ENCODE peak calls at places on chromosomes 5 and 9, in four cellular contexts. One of them, this sample, is unnamed.

GRCh38 chr9:132210472-132211145 is 48.8 kb downstream of the NTNG2 start:
- DNase-seq in A549: no peak
- DNase-seq in progenitor cell of endocrine pancreas: no peak
- DNase-seq in BJ: no peak
- DNase-seq in this sample: no peak

GRCh38 chr5:173743641-173744343 is 127.3 kb upstream of the BOD1 start:
- DNase-seq in A549: no peak
- DNase-seq in progenitor cell of endocrine pancreas: no peak
- DNase-seq in BJ: no peak
- DNase-seq in this sample: no peak

GRCh38 chr5:177306674-177307543 is 3.3 kb downstream of the PRELID1 start:
- DNase-seq in A549: no peak
- DNase-seq in progenitor cell of endocrine pancreas: no peak
- DNase-seq in BJ: no peak
- DNase-seq in this sample: no peak

GRCh38 chr5:159441441-159441840 is 111.2 kb upstream of the IL12B start:
- DNase-seq in A549: peak; percentile 58
- DNase-seq in progenitor cell of endocrine pancreas: no peak
- DNase-seq in BJ: no peak
- DNase-seq in this sample: no peak

GRCh38 chr9:124808246-124808956 is 31.5 kb downstream of the OLFML2A start:
- DNase-seq in A549: no peak
- DNase-seq in progenitor cell of endocrine pancreas: no peak
- DNase-seq in BJ: no peak
- DNase-seq in this sample: no peak

GRCh38 chr9:32839013-32839442 is 55.7 kb downstream of the TMEM215 start:
- DNase-seq in A549: peak; percentile 12
- DNase-seq in progenitor cell of endocrine pancreas: no peak
- DNase-seq in BJ: no peak
- DNase-seq in this sample: no peak

GRCh38 chr5:79686799-79687198 is 2.8 kb upstream of the CMYA5 start:
- DNase-seq in A549: no peak
- DNase-seq in progenitor cell of endocrine pancreas: no peak
- DNase-seq in BJ: no peak
- DNase-seq in this sample: no peak

GRCh38 chr9:16030513-16031185 is 477.8 kb downstream of the CCDC171 start:
- DNase-seq in A549: peak; percentile 25
- DNase-seq in progenitor cell of endocrine pancreas: no peak
- DNase-seq in BJ: peak; percentile 77
- DNase-seq in this sample: peak; percentile 91

GRCh38 chr5:134438641-134439621 is 27.2 kb upstream of the CDKN2AIPNL start:
- DNase-seq in A549: peak; percentile 47
- DNase-seq in progenitor cell of endocrine pancreas: no peak
- DNase-seq in BJ: peak; percentile 98
- DNase-seq in this sample: peak; percentile 63

GRCh38 chr9:21672762-21673161 is 129.7 kb upstream of the MTAP start:
- DNase-seq in A549: no peak
- DNase-seq in progenitor cell of endocrine pancreas: no peak
- DNase-seq in BJ: no peak
- DNase-seq in this sample: no peak

GRCh38 chr9:86500667-86501435 is 146.6 kb upstream of the TUT7 start:
- DNase-seq in A549: peak; percentile 13
- DNase-seq in progenitor cell of endocrine pancreas: no peak
- DNase-seq in BJ: peak; percentile 92
- DNase-seq in this sample: peak; percentile 84

GRCh38 chr5:52997424-52997823 is 8.3 kb downstream of the ITGA2 start:
- DNase-seq in A549: peak; percentile 53
- DNase-seq in progenitor cell of endocrine pancreas: no peak
- DNase-seq in BJ: no peak
- DNase-seq in this sample: no peak

GRCh38 chr5:171309526-171310333 is 682 bp downstream of the TLX3 start:
- DNase-seq in A549: peak; percentile 18
- DNase-seq in progenitor cell of endocrine pancreas: no peak
- DNase-seq in BJ: no peak
- DNase-seq in this sample: no peak

GRCh38 chr9:112203536-112203935 is 28.4 kb upstream of the SUSD1 start:
- DNase-seq in A549: no peak
- DNase-seq in progenitor cell of endocrine pancreas: no peak
- DNase-seq in BJ: peak; percentile 35
- DNase-seq in this sample: no peak

GRCh38 chr9:134972140-134972539 is 54.4 kb upstream of the FCN1 start:
- DNase-seq in A549: no peak
- DNase-seq in progenitor cell of endocrine pancreas: no peak
- DNase-seq in BJ: no peak
- DNase-seq in this sample: no peak

GRCh38 chr5:115394531-115394930 is 98.1 kb upstream of the CCDC112 start:
- DNase-seq in A549: no peak
- DNase-seq in progenitor cell of endocrine pancreas: no peak
- DNase-seq in BJ: no peak
- DNase-seq in this sample: no peak
- TF ChIP-seq CTCF in A549: no peak
- TF ChIP-seq CTCF in progenitor cell of endocrine pancreas: no peak
- TF ChIP-seq CTCF in BJ: no peak
- TF ChIP-seq CTCF in this sample: no peak

GRCh38 chr5:815449-815848 is 30.9 kb upstream of the ZDHHC11B start:
- DNase-seq in A549: no peak
- DNase-seq in progenitor cell of endocrine pancreas: no peak
- DNase-seq in BJ: no peak
- DNase-seq in this sample: no peak

GRCh38 chr5:816176-816575 is 31.6 kb upstream of the ZDHHC11B start:
- DNase-seq in A549: no peak
- DNase-seq in progenitor cell of endocrine pancreas: no peak
- DNase-seq in BJ: no peak
- DNase-seq in this sample: no peak

GRCh38 chr5:819078-819477 is 31.7 kb downstream of the ZDHHC11 start:
- DNase-seq in A549: no peak
- DNase-seq in progenitor cell of endocrine pancreas: no peak
- DNase-seq in BJ: no peak
- DNase-seq in this sample: no peak

GRCh38 chr5:821504-821903 is 29.3 kb downstream of the ZDHHC11 start:
- DNase-seq in A549: no peak
- DNase-seq in progenitor cell of endocrine pancreas: no peak
- DNase-seq in BJ: no peak
- DNase-seq in this sample: no peak

DNA sequence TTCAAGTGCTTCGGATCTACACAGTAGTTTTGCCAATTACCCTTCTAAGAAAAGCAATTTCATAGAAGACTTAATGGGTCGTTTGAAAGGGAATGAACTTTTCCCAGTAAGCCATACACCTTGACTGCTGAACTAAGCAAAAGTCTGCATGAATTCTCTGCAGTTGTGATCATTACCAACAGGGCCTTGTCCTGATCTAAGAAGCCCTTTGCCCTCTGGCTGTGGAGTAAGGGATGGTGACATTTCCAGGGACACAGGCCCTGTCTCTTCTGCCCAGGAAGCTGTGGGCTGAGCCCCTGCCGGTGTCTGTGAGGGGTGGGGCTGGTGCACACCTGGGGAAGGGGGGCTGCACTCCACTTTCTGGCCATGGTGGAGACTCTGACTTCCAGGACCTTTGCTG is 30.5 kb downstream of the ZDHHC11 start:
- DNase-seq in A549: no peak
- DNase-seq in progenitor cell of endocrine pancreas: no peak
- DNase-seq in BJ: no peak
- DNase-seq in this sample: no peak
- TF ChIP-seq CTCF in A549: no peak
- TF ChIP-seq CTCF in progenitor cell of endocrine pancreas: no peak
- TF ChIP-seq CTCF in BJ: no peak
- TF ChIP-seq CTCF in this sample: no peak

GRCh38 chr5:110790673-110791072 is 51.9 kb downstream of the SLC25A46 start:
- DNase-seq in A549: peak; percentile 11
- DNase-seq in progenitor cell of endocrine pancreas: no peak
- DNase-seq in BJ: no peak
- DNase-seq in this sample: peak; percentile 7
- TF ChIP-seq CTCF in A549: no peak
- TF ChIP-seq CTCF in progenitor cell of endocrine pancreas: no peak
- TF ChIP-seq CTCF in BJ: peak; percentile 28
- TF ChIP-seq CTCF in this sample: no peak

GRCh38 chr9:137295313-137296213 is 6.5 kb downstream of the NRARP start:
- DNase-seq in A549: no peak
- DNase-seq in progenitor cell of endocrine pancreas: no peak
- DNase-seq in BJ: no peak
- DNase-seq in this sample: no peak
- TF ChIP-seq CTCF in A549: peak; percentile 91
- TF ChIP-seq CTCF in progenitor cell of endocrine pancreas: peak; percentile 70
- TF ChIP-seq CTCF in BJ: no peak
- TF ChIP-seq CTCF in this sample: peak; percentile 4

DNA sequence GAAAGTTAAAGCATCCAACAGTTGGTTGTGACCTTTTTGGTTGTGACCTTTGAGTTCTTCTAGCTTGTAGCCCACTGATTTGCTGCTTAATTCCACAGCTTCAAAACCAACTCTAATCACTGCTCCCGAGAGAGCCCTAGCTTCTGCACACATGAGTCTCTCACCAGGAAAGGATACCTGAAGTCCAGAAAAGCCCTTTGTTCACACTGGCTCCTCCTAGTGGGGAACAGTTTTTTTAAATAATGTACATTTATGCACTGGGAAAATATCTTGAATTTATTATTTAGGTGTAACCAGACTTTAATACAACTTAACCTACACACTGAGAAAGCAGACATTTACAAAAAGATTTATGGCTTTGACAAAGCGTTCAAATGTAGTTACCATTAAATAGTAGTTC is 120.2 kb upstream of the CCDC152 start:
- DNase-seq in A549: peak; percentile 18
- DNase-seq in progenitor cell of endocrine pancreas: no peak
- DNase-seq in BJ: no peak
- DNase-seq in this sample: no peak
- TF ChIP-seq CTCF in A549: peak; percentile 17
- TF ChIP-seq CTCF in progenitor cell of endocrine pancreas: peak; percentile 30
- TF ChIP-seq CTCF in BJ: peak; percentile 19
- TF ChIP-seq CTCF in this sample: peak; percentile 26

GRCh38 chr5:143979044-143979690 is 167.2 kb downstream of the HMHB1 start:
- DNase-seq in A549: no peak
- DNase-seq in progenitor cell of endocrine pancreas: no peak
- DNase-seq in BJ: no peak
- DNase-seq in this sample: no peak
- TF ChIP-seq CTCF in A549: no peak
- TF ChIP-seq CTCF in progenitor cell of endocrine pancreas: no peak
- TF ChIP-seq CTCF in BJ: no peak
- TF ChIP-seq CTCF in this sample: no peak